ENCODE peak calls at places on chromosome 2, in eight cellular contexts. D is fibroblast of pulmonary artery, P is GM23338, V is upper lobe of right lung, O is OCI-LY7, S is mammary epithelial cell, N is tibial nerve, R is astrocyte of the cerebellum. B is an unnamed sample.

GRCh38 chr2:9757430-9758287 is 85.6 kb upstream of the TAF1B start:
- DNase-seq in V (peak), N (no peak), O (no peak), S (no peak), D (no peak), R (no peak), P (peak), B (peak)

GRCh38 chr2:239406316-239406995 is 5.6 kb upstream of the HDAC4 start:
- DNase-seq in V (peak), S (no peak), D (no peak), O (no peak), N (no peak), R (no peak), P (no peak), B (no peak)

GRCh38 chr2:19540739-19541503 is 182.5 kb upstream of the OSR1 start:
- DNase-seq in P (no peak), R (peak), V (no peak), D (peak), S (peak), N (peak), O (no peak), B (peak)

GRCh38 chr2:86249176-86249842 is 50.1 kb downstream of the MRPL35 start:
- DNase-seq in S (peak), P (peak), D (peak), N (no peak), O (peak), R (peak), V (no peak), B (peak)

GRCh38 chr2:50547521-50547920 is 484.4 kb downstream of the NRXN1 start:
- DNase-seq in V (no peak), N (no peak), P (no peak), S (peak), O (no peak), R (no peak), D (no peak), B (no peak)

GRCh38 chr2:85413592-85414421 is 3.6 kb upstream of the CAPG start:
- DNase-seq in D (peak), S (peak), N (no peak), P (peak), V (peak), R (no peak), O (no peak), B (peak)

GRCh38 chr2:156319811-156320490 is 12.6 kb downstream of the NR4A2 start:
- DNase-seq in O (no peak), V (peak), P (peak), S (no peak), N (no peak), D (peak), R (no peak), B (no peak)

GRCh38 chr2:46337208-46337994 is 40.2 kb downstream of the EPAS1 start:
- DNase-seq in R (no peak), D (no peak), V (no peak), S (peak), N (no peak), P (no peak), O (no peak), B (peak)

GRCh38 chr2:55309441-55309840 is 40.4 kb upstream of the MTIF2 start:
- DNase-seq in O (no peak), P (no peak), D (peak), R (peak), N (no peak), S (peak), V (no peak), B (peak)

GRCh38 chr2:138071720-138072719 is 107.7 kb downstream of the HNMT start:
- DNase-seq in V (no peak), O (no peak), P (no peak), S (peak), N (no peak), R (no peak), D (peak), B (no peak)

GRCh38 chr2:190545756-190546385 is 11.3 kb upstream of the NEMP2 start:
- DNase-seq in S (peak), V (no peak), O (no peak), D (peak), P (no peak), N (no peak), R (no peak), B (peak)

GRCh38 chr2:24110660-24111303 is 12.4 kb downstream of the PFN4 start:
- DNase-seq in S (peak), N (no peak), O (no peak), V (no peak), R (no peak), P (no peak), D (no peak), B (no peak)

GRCh38 chr2:126244937-126245336 is 411.0 kb upstream of the GYPC start:
- DNase-seq in S (no peak), D (peak), V (no peak), O (peak), R (no peak), P (peak), N (peak), B (no peak)

GRCh38 chr2:100640329-100641114 is 77.7 kb downstream of the PDCL3 start:
- DNase-seq in N (no peak), R (no peak), D (peak), V (no peak), O (no peak), S (peak), P (peak), B (no peak)

GRCh38 chr2:128312411-128312810 is 6.3 kb downstream of the HS6ST1 start:
- DNase-seq in O (no peak), R (no peak), P (no peak), V (no peak), D (no peak), N (no peak), S (no peak), B (no peak)

GRCh38 chr2:20141056-20141762 is 83.7 kb downstream of the SDC1 start:
- DNase-seq in V (peak), R (peak), N (peak), P (no peak), S (peak), D (peak), O (no peak), B (peak)

GRCh38 chr2:96537734-96538486 is 1.4 kb downstream of the ARID5A start:
- DNase-seq in N (no peak), V (peak), O (no peak), P (peak), D (no peak), S (no peak), R (no peak), B (no peak)

GRCh38 chr2:96541326-96541725 is 4.8 kb downstream of the ARID5A start:
- DNase-seq in S (no peak), O (no peak), D (no peak), V (no peak), N (no peak), R (no peak), P (no peak), B (peak)

GRCh38 chr2:96540136-96540535 is 3.6 kb downstream of the ARID5A start:
- DNase-seq in P (no peak), S (peak), R (no peak), D (no peak), V (peak), N (no peak), O (no peak), B (peak)

GRCh38 chr2:96538487-96539214 is 2.1 kb downstream of the ARID5A start:
- DNase-seq in S (peak), D (no peak), O (no peak), N (peak), R (no peak), P (peak), V (peak), B (peak)

DNA sequence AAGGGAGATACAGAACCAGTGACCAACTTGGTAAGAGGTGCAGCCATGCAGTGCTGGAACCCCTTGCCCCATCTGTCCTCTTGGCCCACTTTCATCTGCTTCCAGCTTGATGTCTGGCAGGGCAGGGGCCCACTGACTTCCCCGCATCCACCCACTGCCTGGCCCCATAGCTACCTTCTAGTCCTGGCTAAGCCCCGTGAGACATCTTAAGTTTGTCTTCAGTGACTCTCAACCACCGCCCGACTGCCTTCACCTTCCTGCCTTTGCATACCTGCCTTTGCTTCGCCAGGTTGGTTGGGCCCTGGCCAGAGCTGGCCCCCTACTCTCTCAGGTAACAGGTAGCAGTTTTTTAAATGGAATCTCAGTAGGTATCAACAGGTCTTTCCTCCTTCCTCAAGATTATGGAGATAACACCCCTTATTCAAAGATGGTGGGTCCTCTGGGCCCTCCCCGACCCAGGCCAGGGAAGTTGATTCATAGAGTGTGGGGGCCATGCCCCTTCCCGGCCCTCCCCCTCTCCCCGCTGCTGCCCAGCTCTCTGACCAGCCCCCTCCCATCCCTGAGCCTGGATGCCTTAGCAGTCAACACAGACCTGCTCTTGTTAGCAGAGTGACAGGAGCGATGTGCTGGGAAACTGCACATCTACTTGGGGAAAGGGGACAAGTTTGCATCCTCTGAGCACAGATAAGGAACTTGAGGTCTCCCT is 2.8 kb downstream of the ARID5A start:
- DNase-seq in P (peak), S (no peak), O (no peak), N (no peak), D (no peak), R (no peak), V (peak), B (no peak)
- H3K4me3 ChIP-seq in P (peak), S (no peak), O (no peak), N (peak), D (no peak), R (no peak), V (peak), B (no peak)

DNA sequence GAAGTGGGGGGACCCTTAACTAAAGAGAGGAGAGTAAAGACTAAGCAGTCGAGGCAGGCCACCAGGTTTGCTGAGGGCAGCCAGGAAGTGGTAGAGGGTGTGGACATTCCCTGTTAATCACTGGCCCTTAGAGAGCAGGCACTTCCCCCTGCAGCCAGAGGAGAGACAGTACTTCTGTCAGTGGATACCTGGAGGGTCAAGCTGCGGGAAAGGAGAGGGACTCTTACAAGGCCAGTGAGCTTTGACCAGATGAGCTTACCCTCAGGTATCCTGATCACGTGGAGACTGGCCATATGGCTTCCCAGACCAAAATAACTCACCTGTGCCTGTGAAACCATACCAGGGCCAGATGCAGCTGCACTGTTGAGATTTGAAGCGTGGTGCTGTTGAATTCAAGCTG is 28.6 kb downstream of the ITGA6 start:
- DNase-seq in S (no peak), N (no peak), P (peak), O (no peak), R (no peak), V (no peak), D (no peak), B (no peak)
- TF ChIP-seq CTCF in S (peak), N (no peak), P (peak), O (no peak), R (no peak), V (no peak), D (no peak), B (no peak)

DNA sequence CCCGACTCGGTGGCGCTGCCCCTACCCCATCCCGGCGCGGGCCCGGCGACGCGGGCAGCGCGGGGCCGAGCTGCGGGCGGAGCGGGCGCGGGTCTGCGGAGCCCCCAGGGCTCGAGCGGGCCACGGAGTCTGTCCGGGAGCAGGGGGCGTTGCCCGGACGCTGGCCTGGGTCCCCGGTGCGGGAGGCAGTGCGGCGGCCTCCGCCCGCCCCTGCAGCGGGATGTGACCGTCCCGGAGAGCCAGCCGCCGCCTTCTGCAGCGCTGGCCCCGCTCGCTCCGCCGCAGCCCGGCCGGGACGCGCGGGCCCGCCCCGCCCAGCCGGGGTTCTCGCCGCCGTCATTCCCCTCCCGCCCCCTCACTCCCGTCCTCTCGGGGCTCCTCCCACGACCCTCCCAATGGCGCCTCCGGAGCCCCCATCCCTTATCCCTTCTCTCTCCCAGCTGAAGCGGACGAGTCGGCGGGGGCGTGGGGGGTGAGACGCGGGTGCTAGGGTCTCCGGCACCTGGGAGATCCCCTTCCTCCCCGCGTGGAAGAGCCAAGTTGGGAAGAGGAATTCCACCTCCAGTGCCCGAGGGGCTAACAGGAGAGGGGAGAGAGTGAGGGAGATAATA is at the start of gene FNDC4:
- DNase-seq in O (no peak), R (no peak), P (peak), V (no peak), S (no peak), D (no peak), N (no peak), B (peak)
- H3K4me3 ChIP-seq in O (no peak), R (peak), P (peak), V (peak), S (peak), D (peak), N (peak), B (peak)

GRCh38 chr2:241615522-241616052 is 21.4 kb downstream of the THAP4 start:
- DNase-seq in N (no peak), R (no peak), V (no peak), D (no peak), S (no peak), O (no peak), P (no peak), B (no peak)
- TF ChIP-seq CTCF in N (no peak), R (no peak), V (no peak), D (no peak), S (no peak), O (no peak), P (no peak), B (no peak)

GRCh38 chr2:39779926-39780325 is 868 bp upstream of the THUMPD2 start:
- DNase-seq in R (no peak), P (no peak), D (no peak), O (no peak), V (no peak), S (no peak), N (no peak), B (no peak)

GRCh38 chr2:39781697-39782096 is 2.6 kb upstream of the THUMPD2 start:
- DNase-seq in R (no peak), V (no peak), O (no peak), D (no peak), S (no peak), P (no peak), N (no peak), B (no peak)

GRCh38 chr2:39782591-39782990 is 3.5 kb upstream of the THUMPD2 start:
- DNase-seq in V (no peak), P (no peak), R (no peak), S (no peak), N (no peak), D (no peak), O (no peak), B (no peak)

GRCh38 chr2:39778775-39779751 is at the start of gene THUMPD2:
- DNase-seq in S (peak), R (no peak), P (peak), N (peak), V (peak), O (peak), D (peak), B (peak)

DNA sequence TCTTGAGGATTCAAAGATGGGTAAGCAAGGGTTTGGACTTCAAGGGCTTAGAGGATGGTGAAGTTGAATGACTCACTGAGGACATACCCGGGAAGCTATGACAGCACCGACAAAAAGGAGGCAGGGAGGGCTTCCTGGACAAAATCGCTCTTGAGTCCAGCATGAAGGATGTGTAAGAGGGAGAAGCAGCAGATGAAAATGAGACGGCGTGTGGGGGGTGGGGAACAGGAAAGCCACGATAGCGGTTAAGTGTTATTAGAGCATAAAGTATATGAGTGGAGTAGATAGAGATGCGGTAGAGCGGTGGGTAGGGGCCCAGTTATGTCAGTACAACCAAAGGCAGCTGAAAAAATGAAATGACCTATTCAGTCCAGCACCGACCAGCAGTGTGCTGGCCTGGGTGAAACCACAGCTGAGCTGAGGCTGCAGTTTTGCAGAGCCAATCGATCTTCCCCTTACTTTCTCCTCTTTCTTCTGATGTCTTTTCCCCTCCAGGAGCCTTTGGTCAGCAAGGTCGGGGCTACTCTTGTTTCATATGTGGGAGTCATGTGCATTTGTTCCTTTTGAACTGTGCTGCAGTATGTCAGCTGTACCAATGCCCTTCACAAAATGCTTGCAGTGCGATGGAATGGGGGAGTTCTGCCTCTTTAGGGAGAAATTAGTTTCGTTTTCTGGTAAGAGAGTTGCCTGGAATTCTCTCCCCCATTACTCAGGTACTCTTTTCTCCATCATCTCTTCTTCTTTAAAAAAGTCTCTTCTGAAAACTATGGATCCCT is 2.0 kb upstream of the THUMPD2 start:
- DNase-seq in N (no peak), S (no peak), R (no peak), V (no peak), D (no peak), O (no peak), P (no peak), B (no peak)
- H3K4me3 ChIP-seq in N (peak), S (no peak), R (no peak), V (no peak), D (peak), O (peak), P (no peak), B (peak)

B was measured in AG10803.